ENCODE peak calls at places on chromosomes 7 and 10, in five cellular contexts. One of them, this sample, is unnamed.
A peak's percentile ranks its signal among the peaks of the same experiment; 100 is the strongest.

GRCh38 chr7:44046321-44047061 is 2.0 kb downstream of the DBNL start:
- DNase-seq in left ventricle myocardium inferior: peak; percentile 11
- DNase-seq in body of pancreas: no peak
- DNase-seq in fibroblast of the aortic adventitia: no peak
- DNase-seq in thoracic aorta: no peak
- DNase-seq in this sample: peak; percentile 82

GRCh38 chr7:51307811-51308737 is 8.5 kb downstream of the COBL start:
- DNase-seq in left ventricle myocardium inferior: no peak
- DNase-seq in body of pancreas: no peak
- DNase-seq in fibroblast of the aortic adventitia: no peak
- DNase-seq in thoracic aorta: no peak
- DNase-seq in this sample: no peak

GRCh38 chr7:21352540-21353387 is 75.1 kb upstream of the SP4 start:
- DNase-seq in left ventricle myocardium inferior: no peak
- DNase-seq in body of pancreas: no peak
- DNase-seq in fibroblast of the aortic adventitia: no peak
- DNase-seq in thoracic aorta: no peak
- DNase-seq in this sample: peak; percentile 93

GRCh38 chr7:2016761-2017482 is 215.8 kb downstream of the MAD1L1 start:
- DNase-seq in left ventricle myocardium inferior: peak; percentile 9
- DNase-seq in body of pancreas: peak; percentile 1
- DNase-seq in fibroblast of the aortic adventitia: no peak
- DNase-seq in thoracic aorta: no peak
- DNase-seq in this sample: no peak

GRCh38 chr7:105975770-105976428 is 12.8 kb downstream of the CDHR3 start:
- DNase-seq in left ventricle myocardium inferior: no peak
- DNase-seq in body of pancreas: no peak
- DNase-seq in fibroblast of the aortic adventitia: peak; percentile 29
- DNase-seq in thoracic aorta: no peak
- DNase-seq in this sample: no peak

GRCh38 chr7:139092090-139092796 is 17.3 kb downstream of the ZC3HAV1 start:
- DNase-seq in left ventricle myocardium inferior: no peak
- DNase-seq in body of pancreas: no peak
- DNase-seq in fibroblast of the aortic adventitia: no peak
- DNase-seq in thoracic aorta: no peak
- DNase-seq in this sample: no peak

GRCh38 chr7:45229130-45229920 is 71.7 kb downstream of the RAMP3 start:
- DNase-seq in left ventricle myocardium inferior: no peak
- DNase-seq in body of pancreas: no peak
- DNase-seq in fibroblast of the aortic adventitia: no peak
- DNase-seq in thoracic aorta: no peak
- DNase-seq in this sample: no peak

GRCh38 chr7:149843566-149843965 is 5.4 kb downstream of the ZNF862 start:
- DNase-seq in left ventricle myocardium inferior: no peak
- DNase-seq in body of pancreas: no peak
- DNase-seq in fibroblast of the aortic adventitia: no peak
- DNase-seq in thoracic aorta: no peak
- DNase-seq in this sample: no peak

GRCh38 chr10:93462881-93463280 is 19.3 kb downstream of the MYOF start:
- DNase-seq in left ventricle myocardium inferior: no peak
- DNase-seq in body of pancreas: no peak
- DNase-seq in fibroblast of the aortic adventitia: peak; percentile 41
- DNase-seq in thoracic aorta: no peak
- DNase-seq in this sample: peak; percentile 83

GRCh38 chr10:74453151-74453550 is 302.1 kb downstream of the ADK start:
- DNase-seq in left ventricle myocardium inferior: no peak
- DNase-seq in body of pancreas: no peak
- DNase-seq in fibroblast of the aortic adventitia: no peak
- DNase-seq in thoracic aorta: no peak
- DNase-seq in this sample: no peak

GRCh38 chr10:101285519-101286070 is 56.3 kb upstream of the LBX1 start:
- DNase-seq in left ventricle myocardium inferior: no peak
- DNase-seq in body of pancreas: no peak
- DNase-seq in fibroblast of the aortic adventitia: no peak
- DNase-seq in thoracic aorta: no peak
- DNase-seq in this sample: no peak

GRCh38 chr7:136807598-136807997 is 60.9 kb upstream of the CHRM2 start:
- DNase-seq in left ventricle myocardium inferior: no peak
- DNase-seq in body of pancreas: no peak
- DNase-seq in fibroblast of the aortic adventitia: no peak
- DNase-seq in thoracic aorta: no peak
- DNase-seq in this sample: no peak

GRCh38 chr10:112689327-112689726 is 242.3 kb downstream of the VTI1A start:
- DNase-seq in left ventricle myocardium inferior: peak; percentile 22
- DNase-seq in body of pancreas: no peak
- DNase-seq in fibroblast of the aortic adventitia: peak; percentile 50
- DNase-seq in thoracic aorta: no peak
- DNase-seq in this sample: no peak

GRCh38 chr10:76916536-76916935 is 721.1 kb downstream of the KCNMA1 start:
- DNase-seq in left ventricle myocardium inferior: no peak
- DNase-seq in body of pancreas: no peak
- DNase-seq in fibroblast of the aortic adventitia: no peak
- DNase-seq in thoracic aorta: no peak
- DNase-seq in this sample: no peak

DNA sequence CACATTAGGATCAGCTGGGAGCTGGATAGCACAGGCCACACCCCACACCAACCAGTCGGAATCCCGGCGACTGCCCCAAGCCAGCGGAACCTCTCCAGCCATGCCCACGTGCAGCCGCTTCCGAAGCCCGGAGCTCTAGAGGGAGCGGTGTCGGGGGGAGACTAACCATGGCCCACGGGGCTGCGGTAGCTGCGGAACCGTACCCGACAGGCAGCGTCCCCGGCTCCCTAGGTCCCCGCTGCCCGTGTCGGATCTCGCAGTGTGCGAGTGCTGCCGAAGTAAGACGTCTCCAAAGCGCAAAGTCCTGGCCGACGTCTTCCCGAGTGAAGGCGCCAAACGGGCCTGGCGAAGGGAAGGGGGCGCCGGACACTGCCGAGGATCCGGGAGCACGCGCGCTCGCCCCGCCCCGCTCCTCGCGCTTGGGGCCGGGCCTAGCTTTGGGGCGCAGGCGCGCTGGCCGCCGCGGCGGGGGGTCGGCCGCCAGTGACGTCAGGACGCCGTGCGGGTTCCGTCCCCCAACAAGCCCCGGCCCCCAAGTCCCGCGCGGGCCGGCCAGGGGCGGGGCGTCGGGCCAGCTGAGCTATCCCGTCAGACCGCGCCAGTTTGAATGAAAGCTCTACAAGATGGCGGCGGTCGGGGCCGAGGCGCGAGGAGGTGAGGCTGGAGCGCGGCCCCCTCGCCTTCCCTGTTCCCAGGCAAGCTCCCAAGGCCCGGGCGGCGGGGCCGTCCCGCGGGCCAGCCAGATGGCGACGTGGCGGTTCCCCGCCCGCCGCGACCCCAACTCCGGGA is at the start of gene SUV39H2:
- DNase-seq in left ventricle myocardium inferior: peak; percentile 95
- DNase-seq in body of pancreas: peak; percentile 96
- DNase-seq in fibroblast of the aortic adventitia: peak; percentile 91
- DNase-seq in thoracic aorta: peak; percentile 81
- DNase-seq in this sample: peak; percentile 98
- H3K4me3 ChIP-seq in left ventricle myocardium inferior: peak within 1 kb of the TSS; percentile 95
- H3K4me3 ChIP-seq in body of pancreas: peak within 1 kb of the TSS; percentile 92
- H3K4me3 ChIP-seq in fibroblast of the aortic adventitia: peak within 1 kb of the TSS; percentile 96
- H3K4me3 ChIP-seq in thoracic aorta: peak within 1 kb of the TSS; percentile 96
- H3K4me3 ChIP-seq in this sample: peak within 1 kb of the TSS; percentile 89

DNA sequence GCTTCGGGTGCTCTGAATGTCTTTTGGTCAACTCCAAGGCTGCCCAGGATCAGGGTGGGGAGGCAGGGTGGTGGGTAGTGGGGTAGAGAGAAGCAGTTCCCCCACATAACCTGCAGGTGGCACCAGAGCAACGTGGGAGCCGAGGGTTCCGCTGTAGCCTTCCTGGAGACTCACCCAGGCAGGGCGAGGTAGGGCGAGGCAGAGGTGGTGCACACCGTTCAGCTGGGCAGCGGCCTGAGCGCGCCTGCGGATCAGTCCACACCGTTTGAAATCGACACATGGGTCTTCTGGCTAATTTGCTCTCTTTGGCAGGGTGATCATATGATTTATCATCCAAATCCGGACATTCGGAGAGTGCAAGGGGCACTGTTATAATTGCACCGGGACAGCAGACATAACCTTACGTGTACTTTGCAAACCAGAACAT is 41.4 kb upstream of the MAP3K8 start:
- DNase-seq in left ventricle myocardium inferior: peak; percentile 68
- DNase-seq in body of pancreas: peak; percentile 73
- DNase-seq in fibroblast of the aortic adventitia: peak; percentile 65
- DNase-seq in thoracic aorta: peak; percentile 22
- DNase-seq in this sample: peak; percentile 78
- H3K4me3 ChIP-seq in left ventricle myocardium inferior: peak overlapping the region; percentile 33
- H3K4me3 ChIP-seq in body of pancreas: no peak overlapping the region
- H3K4me3 ChIP-seq in fibroblast of the aortic adventitia: peak overlapping the region; percentile 43
- H3K4me3 ChIP-seq in thoracic aorta: peak overlapping the region; percentile 49
- H3K4me3 ChIP-seq in this sample: no peak overlapping the region

GRCh38 chr7:157488326-157488725 is 151.5 kb downstream of the DNAJB6 start:
- DNase-seq in left ventricle myocardium inferior: no peak
- DNase-seq in body of pancreas: no peak
- DNase-seq in fibroblast of the aortic adventitia: no peak
- DNase-seq in thoracic aorta: no peak
- DNase-seq in this sample: no peak
- H3K4me3 ChIP-seq in left ventricle myocardium inferior: no peak overlapping the region
- H3K4me3 ChIP-seq in body of pancreas: no peak overlapping the region
- H3K4me3 ChIP-seq in fibroblast of the aortic adventitia: no peak overlapping the region
- H3K4me3 ChIP-seq in thoracic aorta: no peak overlapping the region
- H3K4me3 ChIP-seq in this sample: no peak overlapping the region

DNA sequence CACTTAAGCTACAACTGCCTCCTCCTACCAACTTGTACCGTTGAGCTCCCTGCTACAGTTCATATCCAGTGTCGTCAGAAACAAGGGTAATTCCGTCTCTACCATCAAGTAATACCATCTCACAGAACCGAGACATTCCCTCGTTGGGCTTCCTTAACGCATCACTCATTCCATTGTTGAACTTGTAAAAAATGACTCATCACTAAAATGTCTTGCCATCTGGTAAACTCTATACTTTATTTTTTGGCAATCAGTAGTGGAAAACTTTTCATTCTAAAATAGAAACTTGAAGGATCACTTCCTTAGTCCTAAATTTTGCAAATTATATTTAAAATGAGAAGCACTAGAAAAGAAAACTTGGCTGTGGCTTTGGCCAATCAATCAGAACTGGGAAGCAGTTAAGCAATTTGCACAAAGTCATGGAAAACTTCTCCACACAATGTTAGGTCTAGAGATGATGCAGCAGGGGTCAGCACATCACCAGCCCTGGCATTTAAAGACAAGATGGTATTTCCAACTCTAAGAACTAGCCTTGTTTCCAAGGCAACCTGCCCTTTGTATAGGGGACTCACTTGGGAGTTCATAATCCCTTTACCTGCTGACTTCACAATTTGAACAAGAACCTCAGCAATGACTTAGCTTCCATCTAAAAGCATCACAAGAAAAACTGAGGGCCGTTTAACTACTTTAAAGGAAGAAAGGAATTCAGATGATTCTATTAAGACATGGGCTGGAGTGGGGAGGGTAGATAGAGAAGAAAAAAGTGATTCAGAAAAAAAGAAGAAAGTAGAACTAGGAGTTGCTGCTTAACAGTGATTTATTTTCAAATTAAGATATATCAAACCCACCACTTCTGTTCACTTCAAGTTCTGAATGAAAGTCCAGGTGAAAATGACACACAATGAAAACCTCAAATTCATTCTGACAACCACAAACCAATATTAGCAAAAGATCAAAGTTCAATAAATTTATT is 288.1 kb downstream of the PARD3 start:
- DNase-seq in left ventricle myocardium inferior: no peak
- DNase-seq in body of pancreas: no peak
- DNase-seq in fibroblast of the aortic adventitia: peak; percentile 99
- DNase-seq in thoracic aorta: no peak
- DNase-seq in this sample: peak; percentile 14
- H3K4me3 ChIP-seq in left ventricle myocardium inferior: no peak overlapping the region
- H3K4me3 ChIP-seq in body of pancreas: no peak overlapping the region
- H3K4me3 ChIP-seq in fibroblast of the aortic adventitia: peak overlapping the region; percentile 15
- H3K4me3 ChIP-seq in thoracic aorta: peak overlapping the region; percentile 26
- H3K4me3 ChIP-seq in this sample: no peak overlapping the region